ENCODE peak calls at places on chromosomes 2 and 18, in five cellular contexts. F is colonic mucosa, G is A549, M is heart left ventricle, X is kidney. L is an unnamed sample.

GRCh38 chr18:22470141-22470510 is 52.4 kb upstream of the CTAGE1 start:
- DNase-seq in F (no peak), M (no peak), X (no peak), G (no peak), L (no peak)

GRCh38 chr18:32213693-32214092 is 23.9 kb downstream of the MEP1B start:
- DNase-seq in M (no peak), G (no peak), F (no peak), X (no peak), L (no peak)

GRCh38 chr2:192119536-192119935 is 75.2 kb downstream of the TMEFF2 start:
- DNase-seq in X (no peak), M (no peak), F (no peak), G (no peak), L (no peak)

GRCh38 chr2:122414911-122415310 is 659.5 kb downstream of the TSN start:
- DNase-seq in G (no peak), X (no peak), M (no peak), F (no peak), L (no peak)

GRCh38 chr18:67273288-67273687 is 243.2 kb downstream of the DSEL start:
- DNase-seq in M (no peak), G (no peak), X (no peak), F (no peak), L (no peak)

GRCh38 chr18:12410121-12410520 is 2.4 kb downstream of the PRELID3A start:
- DNase-seq in M (no peak), G (no peak), F (no peak), X (no peak), L (no peak)

GRCh38 chr18:36406805-36407204 is 109.3 kb downstream of the FHOD3 start:
- DNase-seq in F (no peak), M (no peak), G (no peak), X (no peak), L (no peak)

GRCh38 chr2:25043241-25043867 is 1.5 kb downstream of the EFR3B start:
- DNase-seq in X (no peak), M (no peak), G (peak; percentile 62), F (no peak), L (peak; percentile 95)

GRCh38 chr18:4068552-4069158 is 386.5 kb downstream of the DLGAP1 start:
- DNase-seq in M (no peak), G (peak; percentile 65), X (no peak), F (peak; percentile 40), L (peak; percentile 52)

GRCh38 chr2:233813236-233814062 is 35.3 kb downstream of the MROH2A start:
- DNase-seq in F (no peak), X (peak; percentile 44), G (no peak), M (no peak), L (no peak)

GRCh38 chr2:9975805-9976447 is 24.4 kb downstream of the GRHL1 start:
- DNase-seq in X (no peak), G (peak; percentile 89), M (peak; percentile 58), F (peak; percentile 28), L (peak; percentile 97)

GRCh38 chr2:106972782-106973181 is 86.8 kb upstream of the ST6GAL2 start:
- DNase-seq in G (no peak), F (no peak), M (no peak), X (no peak), L (peak; percentile 56)

GRCh38 chr2:70861774-70862644 is 26.4 kb upstream of the CD207 start:
- DNase-seq in F (peak; percentile 74), G (peak; percentile 85), X (peak; percentile 88), M (peak; percentile 70), L (peak; percentile 83)
- H3K4me3 ChIP-seq in F (no peak overlapping the region), G (no peak overlapping the region), X (no peak overlapping the region), M (no peak overlapping the region), L (no peak overlapping the region)

GRCh38 chr2:238446371-238446770 is 19.6 kb downstream of the ASB1 start:
- DNase-seq in M (no peak), G (no peak), X (no peak), F (no peak), L (no peak)

GRCh38 chr2:238444242-238444641 is 17.5 kb downstream of the ASB1 start:
- DNase-seq in M (no peak), F (peak; percentile 7), G (no peak), X (no peak), L (no peak)

GRCh38 chr2:238449241-238449640 is 22.5 kb downstream of the ASB1 start:
- DNase-seq in M (no peak), X (no peak), G (no peak), F (no peak), L (no peak)

GRCh38 chr2:238448031-238448955 is 21.6 kb downstream of the ASB1 start:
- DNase-seq in X (no peak), M (no peak), G (no peak), F (no peak), L (no peak)

DNA sequence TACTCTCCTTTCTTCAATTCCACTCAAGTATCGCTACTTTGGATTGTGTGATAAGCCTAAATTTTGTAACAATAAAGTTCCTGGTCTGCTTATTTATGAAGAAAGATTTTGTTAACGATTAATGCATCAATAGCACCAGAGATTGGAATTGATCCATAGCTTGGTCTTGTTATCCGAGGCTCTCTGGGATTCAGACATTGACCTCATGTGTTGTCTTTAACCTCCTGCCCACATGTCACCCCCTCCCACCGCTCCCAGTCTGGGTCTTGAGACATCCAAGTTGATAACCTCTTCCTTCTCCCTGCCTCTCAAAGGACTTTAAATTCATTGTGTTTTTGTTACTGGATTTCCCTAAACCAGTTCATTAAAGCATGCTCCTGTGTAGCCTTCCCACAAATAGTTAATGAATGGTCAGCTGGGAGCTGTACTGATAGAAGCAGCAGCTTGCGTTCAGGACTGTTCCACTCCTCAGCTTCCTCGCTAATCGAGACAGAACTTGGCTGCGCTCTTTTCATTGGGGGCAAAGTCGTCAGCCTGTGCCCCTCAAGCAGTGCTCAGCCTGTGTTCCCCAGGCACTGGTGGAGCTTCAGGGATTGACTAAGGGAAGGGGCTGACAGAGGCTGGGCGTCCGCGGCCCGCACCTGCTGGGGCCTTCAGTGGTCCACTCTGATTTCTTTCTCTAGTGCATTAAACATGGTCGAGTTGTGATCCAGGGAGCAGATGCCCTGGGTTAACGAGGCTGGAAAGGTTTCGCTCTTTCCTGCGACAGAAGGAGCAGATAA is 18.9 kb downstream of the ASB1 start:
- DNase-seq in G (no peak), F (no peak), X (no peak), M (no peak), L (no peak)
- H3K4me1 ChIP-seq in G (peaks cover 27% of the 10 kb centered on the region), F (no peaks in the 10 kb centered on the region), X (no peaks in the 10 kb centered on the region), M (no peaks in the 10 kb centered on the region), L (peaks cover 42% of the 10 kb centered on the region)

GRCh38 chr2:221310720-221311119 is 261.4 kb downstream of the EPHA4 start:
- DNase-seq in M (no peak), G (no peak), X (no peak), F (no peak), L (no peak)
- H3K27ac ChIP-seq in M (no peak overlapping the region), G (no peak overlapping the region), X (no peak overlapping the region), F (no peak overlapping the region), L (no peak overlapping the region)

GRCh38 chr2:42138163-42139016 is 30.8 kb upstream of the EML4 start:
- DNase-seq in G (peak; percentile 71), X (no peak), F (no peak), M (peak; percentile 36), L (peak; percentile 92)

GRCh38 chr2:42140501-42140900 is 28.7 kb upstream of the EML4 start:
- DNase-seq in F (no peak), X (no peak), G (no peak), M (no peak), L (peak; percentile 15)

GRCh38 chr2:42142476-42143184 is 26.5 kb upstream of the EML4 start:
- DNase-seq in X (no peak), M (no peak), G (peak; percentile 41), F (no peak), L (peak; percentile 42)

GRCh38 chr2:42139141-42139540 is 30.0 kb upstream of the EML4 start:
- DNase-seq in G (no peak), M (no peak), F (no peak), X (no peak), L (peak; percentile 8)

DNA sequence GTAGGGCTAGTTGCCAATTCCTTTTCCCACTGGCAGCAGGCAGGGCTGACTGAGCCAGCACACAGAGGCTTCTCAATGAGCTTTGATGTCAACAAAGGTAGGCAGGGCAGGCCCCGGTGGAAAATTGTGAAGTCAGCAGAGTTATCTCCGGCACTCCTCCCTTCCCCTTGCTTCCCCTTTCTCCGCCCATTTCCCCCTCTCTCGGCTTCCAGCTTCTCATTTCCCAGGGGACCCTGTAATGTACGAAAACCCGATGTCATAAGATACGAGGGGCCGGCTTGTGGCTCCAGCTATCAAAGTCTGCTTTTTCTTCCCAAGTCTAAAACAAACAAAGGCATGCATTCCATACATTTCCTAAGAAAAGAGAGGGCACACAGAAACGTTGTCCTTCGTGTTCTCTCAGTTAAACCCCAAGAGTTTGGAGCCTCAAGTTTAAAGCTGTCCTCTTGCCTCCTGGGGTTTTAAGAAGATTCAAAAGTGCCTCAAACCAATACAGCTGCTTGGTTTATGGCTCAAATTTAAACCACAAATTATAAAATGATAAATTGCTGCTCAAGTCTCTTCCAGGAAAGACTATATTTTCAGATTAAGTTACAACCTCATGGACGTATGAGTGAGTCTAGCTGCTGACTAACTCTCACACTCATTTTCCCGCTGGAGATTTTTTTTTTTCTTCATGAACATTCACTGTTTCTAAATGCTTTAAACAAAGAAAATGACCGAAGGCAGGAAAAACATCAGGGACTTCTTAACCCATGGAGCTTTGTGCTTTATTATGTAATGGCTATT is 27.3 kb upstream of the EML4 start:
- DNase-seq in G (peak; percentile 91), F (peak; percentile 76), M (peak; percentile 79), X (peak; percentile 80), L (peak; percentile 83)
- H3K4me3 ChIP-seq in G (peak overlapping the region; percentile 26), F (peak overlapping the region; percentile 14), M (peak overlapping the region; percentile 5), X (no peak overlapping the region), L (peak overlapping the region; percentile 66)